ENCODE peak calls at places on chromosomes 2 and 18, in four cellular contexts. H is OCI-LY7, L is brain microvascular endothelial cell, Q is left ventricle myocardium inferior. N is an unnamed sample.
A peak's percentile ranks its signal among the peaks of the same experiment; 100 is the strongest.

GRCh38 chr18:2985628-2986027 is 27.3 kb downstream of the LPIN2 start:
- DNase-seq in H (peak; percentile 71), L (no peak), Q (no peak), N (no peak)

GRCh38 chr2:60066971-60067370 is 486.5 kb downstream of the BCL11A start:
- DNase-seq in H (no peak), L (no peak), Q (no peak), N (no peak)

GRCh38 chr18:37710731-37711130 is 145.1 kb upstream of the CELF4 start:
- DNase-seq in H (no peak), L (no peak), Q (no peak), N (no peak)

GRCh38 chr2:149860276-149860921 is 272.8 kb upstream of the MMADHC start:
- DNase-seq in H (no peak), L (peak; percentile 98), Q (peak; percentile 18), N (no peak)

GRCh38 chr2:120223034-120223912 is at the start of gene TMEM185B:
- DNase-seq in H (peak; percentile 90), L (peak; percentile 72), Q (peak; percentile 91), N (peak; percentile 53)

GRCh38 chr18:55096261-55097026 is 137.2 kb upstream of the CCDC68 start:
- DNase-seq in H (peak; percentile 17), L (peak; percentile 83), Q (no peak), N (peak; percentile 5)

GRCh38 chr2:240514631-240515030 is 43.2 kb downstream of the ANKMY1 start:
- DNase-seq in H (no peak), L (no peak), Q (no peak), N (no peak)

GRCh38 chr18:55137602-55138001 is 178.3 kb upstream of the CCDC68 start:
- DNase-seq in H (no peak), L (no peak), Q (no peak), N (no peak)

GRCh38 chr2:46534589-46534988 is 55.2 kb downstream of the TMEM247 start:
- DNase-seq in H (peak; percentile 74), L (no peak), Q (no peak), N (no peak)

GRCh38 chr2:64035067-64035942 is 16.1 kb upstream of the VPS54 start:
- DNase-seq in H (no peak), L (no peak), Q (no peak), N (no peak)

GRCh38 chr2:230873670-230874401 is 9.1 kb downstream of the ITM2C start:
- DNase-seq in H (peak; percentile 62), L (no peak), Q (no peak), N (peak; percentile 76)
- H3K4me3 ChIP-seq in H (no peak overlapping the region), L (no peak overlapping the region), Q (no peak overlapping the region), N (peak overlapping the region; percentile 40)

DNA sequence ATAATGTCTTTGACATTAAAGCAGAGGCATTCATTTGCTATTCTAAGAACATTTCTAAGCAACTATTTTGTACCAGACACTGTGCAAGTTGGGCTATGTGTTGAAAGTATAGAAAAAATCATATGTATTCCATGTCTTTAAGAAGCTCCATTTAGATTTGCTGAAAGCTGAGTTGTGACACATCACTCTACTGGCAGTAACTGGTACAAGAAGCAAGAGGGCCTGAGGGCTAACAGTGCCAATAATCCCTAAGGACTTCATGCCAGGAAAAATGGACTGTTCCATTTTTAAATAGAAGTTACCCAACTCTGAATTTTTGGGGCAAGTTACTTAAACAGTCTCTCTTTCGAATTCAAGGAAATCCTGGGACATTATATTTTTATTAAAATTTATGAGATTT is 178.7 kb downstream of the SRBD1 start:
- DNase-seq in H (no peak), L (peak; percentile 12), Q (no peak), N (no peak)
- TF ChIP-seq CTCF in H (peak; percentile 15), L (no peak), Q (no peak), N (no peak)

DNA sequence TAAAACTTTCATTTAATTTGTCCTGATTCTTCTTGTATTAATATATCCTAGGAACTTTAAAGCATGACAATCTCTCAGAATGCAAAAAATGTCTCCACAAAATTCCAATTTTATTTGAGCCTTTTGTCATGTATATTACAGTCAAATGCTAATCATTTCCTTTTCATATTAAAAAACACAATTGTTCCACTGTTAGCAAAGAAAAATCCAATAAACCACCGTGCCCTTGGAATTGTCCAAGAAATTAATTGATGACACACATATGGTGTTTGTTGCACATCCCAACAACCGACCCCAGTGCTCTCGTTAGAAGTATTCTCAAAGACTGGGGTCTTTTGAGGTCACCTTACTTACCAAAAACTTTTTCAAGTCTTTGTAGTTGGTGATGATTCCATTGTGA is 28.1 kb downstream of the GFPT1 start:
- DNase-seq in H (no peak), L (no peak), Q (no peak), N (no peak)
- H3K4me3 ChIP-seq in H (no peak overlapping the region), L (no peak overlapping the region), Q (no peak overlapping the region), N (no peak overlapping the region)

GRCh38 chr2:26521054-26521912 is 43.4 kb upstream of the OTOF start:
- DNase-seq in H (peak; percentile 37), L (peak; percentile 7), Q (no peak), N (no peak)
- TF ChIP-seq CTCF in H (peak; percentile 66), L (peak; percentile 65), Q (peak; percentile 37), N (peak; percentile 49)

GRCh38 chr2:211709394-211709793 is 829.2 kb downstream of the ERBB4 start:
- DNase-seq in H (no peak), L (no peak), Q (no peak), N (no peak)
- H3K4me3 ChIP-seq in H (no peak overlapping the region), L (no peak overlapping the region), Q (no peak overlapping the region), N (no peak overlapping the region)

GRCh38 chr2:97664636-97664970 is 759 bp upstream of the ACTR1B start:
- DNase-seq in H (no peak), L (no peak), Q (no peak), N (no peak)
- TF ChIP-seq CTCF in H (no peak), L (no peak), Q (peak; percentile 29), N (no peak)

GRCh38 chr2:67397143-67397986 is at the start of gene ETAA1:
- DNase-seq in H (peak; percentile 92), L (peak; percentile 86), Q (peak; percentile 94), N (peak; percentile 71)

GRCh38 chr2:67400560-67401464 is 3.7 kb downstream of the ETAA1 start:
- DNase-seq in H (no peak), L (no peak), Q (no peak), N (no peak)

GRCh38 chr2:67394734-67395133 is 2.4 kb upstream of the ETAA1 start:
- DNase-seq in H (no peak), L (peak; percentile 31), Q (no peak), N (no peak)

GRCh38 chr2:67399831-67400489 is 2.8 kb downstream of the ETAA1 start:
- DNase-seq in H (no peak), L (peak; percentile 49), Q (no peak), N (no peak)

DNA sequence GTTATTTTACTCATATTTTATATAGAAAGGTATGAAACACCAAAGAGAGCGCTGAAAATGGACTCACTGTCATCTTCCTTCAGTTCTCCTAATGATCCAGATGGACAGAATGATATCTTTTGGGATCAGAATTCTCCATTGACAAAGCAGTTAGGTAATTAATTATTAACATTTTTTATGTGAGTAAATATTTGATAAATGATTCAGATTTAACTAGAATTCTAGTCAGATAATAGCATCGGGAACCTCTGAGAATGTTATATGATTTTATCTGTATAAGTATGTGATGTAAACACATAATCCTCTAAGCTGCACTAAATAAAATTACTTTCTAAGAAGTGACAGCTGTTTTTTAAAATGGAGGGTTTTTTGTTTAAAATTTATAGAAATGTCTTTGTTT is 2.0 kb downstream of the ETAA1 start:
- DNase-seq in H (no peak), L (no peak), Q (no peak), N (no peak)
- H3K4me3 ChIP-seq in H (no peak overlapping the region), L (no peak overlapping the region), Q (no peak overlapping the region), N (no peak overlapping the region)

DNA sequence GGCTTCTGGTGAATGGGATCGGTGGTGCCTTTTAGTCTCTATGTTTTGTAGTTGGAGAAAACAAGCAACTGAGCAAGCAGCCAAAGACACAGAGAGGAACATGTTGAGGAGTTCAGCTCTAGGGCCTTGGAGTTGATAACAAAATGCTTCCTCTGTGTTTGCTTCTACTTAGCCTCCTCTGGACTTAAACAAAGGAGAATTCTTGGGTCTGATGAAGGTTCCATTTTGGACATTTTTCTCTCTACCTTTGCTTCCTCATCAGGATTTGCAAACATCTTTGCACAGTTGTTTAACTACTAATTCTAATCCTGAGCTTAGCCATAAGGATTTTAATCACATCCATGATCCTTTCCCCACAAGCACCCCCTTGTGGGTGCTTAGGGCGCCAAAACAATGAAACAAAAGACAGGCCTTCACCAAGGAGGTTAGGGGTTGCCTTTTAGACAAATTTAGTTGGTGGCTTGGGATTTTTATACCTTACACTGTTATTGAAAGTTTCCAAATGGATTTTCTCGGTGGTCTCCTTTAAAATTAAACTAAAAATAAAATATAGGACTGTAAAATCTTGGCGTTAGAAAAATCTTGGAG is 148.5 kb upstream of the SATB2 start:
- DNase-seq in H (no peak), L (no peak), Q (no peak), N (no peak)
- TF ChIP-seq CTCF in H (peak; percentile 65), L (peak; percentile 64), Q (no peak), N (no peak)

GRCh38 chr2:74919827-74920226 is 38.6 kb upstream of the POLE4 start:
- DNase-seq in H (peak; percentile 62), L (peak; percentile 27), Q (peak; percentile 60), N (no peak)
- H3K4me3 ChIP-seq in H (peak overlapping the region; percentile 22), L (peak overlapping the region; percentile 46), Q (peak overlapping the region; percentile 56), N (peak overlapping the region; percentile 28)